ENCODE peak calls at places on chromosomes 11 and 22, in four cellular contexts. E is neural progenitor cell, P is epithelial cell of esophagus, G is nephron progenitor cell. Q is an unnamed sample.

GRCh38 chr11:125091877-125092664 is 19.4 kb downstream of the TMEM218 start:
- DNase-seq in E (peak), P (no peak), G (no peak), Q (no peak)

GRCh38 chr22:26756675-26757293 is 99.4 kb downstream of the MIAT start:
- DNase-seq in E (peak), P (peak), G (peak), Q (peak)

GRCh38 chr11:102727890-102728289 is 3.1 kb upstream of the MMP8 start:
- DNase-seq in E (no peak), P (peak), G (no peak), Q (peak)

GRCh38 chr22:40325315-40325714 is 21.0 kb upstream of the ADSL start:
- DNase-seq in E (no peak), P (no peak), G (no peak), Q (no peak)

GRCh38 chr11:86910592-86910991 is 44.6 kb downstream of the FZD4 start:
- DNase-seq in E (no peak), P (peak), G (no peak), Q (no peak)

GRCh38 chr11:68581439-68581838 is 102.9 kb upstream of the GAL start:
- DNase-seq in E (no peak), P (no peak), G (no peak), Q (no peak)

GRCh38 chr11:1573077-1573846 is 1.2 kb upstream of the DUSP8 start:
- DNase-seq in E (no peak), P (peak), G (no peak), Q (no peak)

GRCh38 chr11:35063453-35063852 is 75.5 kb upstream of the CD44 start:
- DNase-seq in E (no peak), P (no peak), G (no peak), Q (no peak)

GRCh38 chr11:95577716-95578460 is 211.7 kb downstream of the FAM76B start:
- DNase-seq in E (no peak), P (peak), G (no peak), Q (peak)

GRCh38 chr11:96306933-96307747 is 35.9 kb downstream of the MAML2 start:
- DNase-seq in E (peak), P (peak), G (peak), Q (peak)

GRCh38 chr22:17751596-17751995 is 22.7 kb downstream of the BID start:
- DNase-seq in E (no peak), P (no peak), G (no peak), Q (no peak)

GRCh38 chr11:105738972-105739574 is 129.2 kb downstream of the GRIA4 start:
- DNase-seq in E (peak), P (no peak), G (no peak), Q (no peak)

GRCh38 chr11:68498313-68498712 is 37.8 kb downstream of the PPP6R3 start:
- DNase-seq in E (no peak), P (no peak), G (no peak), Q (peak)

GRCh38 chr11:60785136-60785535 is at the start of gene MS4A10:
- DNase-seq in E (no peak), P (no peak), G (no peak), Q (no peak)

GRCh38 chr11:128336203-128336602 is 251.2 kb downstream of the ETS1 start:
- DNase-seq in E (no peak), P (no peak), G (peak), Q (peak)

GRCh38 chr22:38115423-38116205 is 5.1 kb upstream of the BAIAP2L2 start:
- DNase-seq in E (no peak), P (no peak), G (no peak), Q (no peak)

GRCh38 chr11:46055371-46055770 is 65.9 kb downstream of the PHF21A start:
- DNase-seq in E (peak), P (no peak), G (no peak), Q (peak)

GRCh38 chr22:30891781-30892180 is 76.8 kb downstream of the MORC2 start:
- DNase-seq in E (no peak), P (no peak), G (no peak), Q (no peak)

GRCh38 chr11:10488581-10489443 is 33.7 kb downstream of the AMPD3 start:
- DNase-seq in E (no peak), P (peak), G (no peak), Q (peak)

GRCh38 chr22:25745341-25746011 is 3.5 kb downstream of the MYO18B start:
- DNase-seq in E (no peak), P (peak), G (no peak), Q (peak)

GRCh38 chr11:66106786-66107599 is 36.9 kb downstream of the PACS1 start:
- DNase-seq in E (no peak), P (peak), G (no peak), Q (no peak)

GRCh38 chr22:23106906-23107367 is 34.9 kb downstream of the RSPH14 start:
- DNase-seq in E (no peak), P (no peak), G (no peak), Q (no peak)

GRCh38 chr22:19823638-19824196 is 31.0 kb downstream of the GNB1L start:
- DNase-seq in E (no peak), P (peak), G (no peak), Q (peak)

GRCh38 chr22:47328550-47329243 is 566.2 kb downstream of the TBC1D22A start:
- DNase-seq in E (no peak), P (peak), G (no peak), Q (peak)

GRCh38 chr22:32830473-32830872 is 29.0 kb downstream of the TIMP3 start:
- DNase-seq in E (peak), P (no peak), G (peak), Q (no peak)

GRCh38 chr11:58574851-58575250 is 805 bp downstream of the LPXN start:
- DNase-seq in E (no peak), P (peak), G (no peak), Q (peak)

DNA sequence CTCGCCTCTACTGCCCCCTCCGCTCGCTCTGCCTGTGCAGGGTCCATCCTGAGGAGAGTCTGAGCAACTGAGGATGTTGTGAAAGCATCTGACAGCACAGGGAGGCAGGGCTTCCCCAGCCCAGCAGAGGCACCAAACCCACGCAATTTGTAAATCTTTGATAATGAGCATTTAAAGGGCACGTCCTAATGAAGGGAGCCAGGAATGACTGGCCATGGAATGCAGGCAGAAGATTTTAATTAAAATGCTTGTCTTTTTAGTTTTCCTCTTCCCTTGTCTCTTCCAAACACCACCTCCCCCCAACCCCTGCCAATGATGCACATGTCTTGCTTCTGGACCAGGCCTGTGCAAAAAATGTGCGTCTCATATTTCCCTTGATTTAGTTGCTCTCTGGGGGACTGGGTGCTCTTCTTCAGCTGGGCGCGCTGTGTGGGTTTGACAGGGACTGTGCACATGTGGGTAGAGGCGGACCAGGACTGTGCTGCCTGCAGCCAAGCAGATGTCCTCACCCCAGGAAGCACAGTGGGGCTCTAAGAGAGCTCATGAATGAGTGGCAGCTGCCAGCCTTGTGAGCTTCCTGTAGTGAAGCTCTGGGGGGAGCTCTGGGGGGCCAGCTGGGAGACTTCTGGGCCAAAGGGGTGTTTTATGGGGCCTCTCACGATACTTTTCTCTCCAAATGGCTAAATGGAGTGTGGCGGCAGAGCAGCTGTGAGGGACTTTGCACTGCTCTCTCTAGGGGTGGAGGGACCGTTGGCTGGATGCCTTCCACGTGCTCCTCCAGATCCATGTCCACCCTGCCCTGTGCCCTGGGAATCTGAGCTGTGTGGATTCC is 273.5 kb downstream of the ST3GAL4 start:
- DNase-seq in E (no peak), P (no peak), G (no peak), Q (no peak)
- TF ChIP-seq CTCF in E (no peak), P (no peak), G (no peak), Q (no peak)

GRCh38 chr11:88341852-88342251 is 4.3 kb upstream of the CTSC start:
- DNase-seq in E (peak), P (no peak), G (peak), Q (no peak)
- TF ChIP-seq CTCF in E (peak), P (peak), G (peak), Q (no peak)

DNA sequence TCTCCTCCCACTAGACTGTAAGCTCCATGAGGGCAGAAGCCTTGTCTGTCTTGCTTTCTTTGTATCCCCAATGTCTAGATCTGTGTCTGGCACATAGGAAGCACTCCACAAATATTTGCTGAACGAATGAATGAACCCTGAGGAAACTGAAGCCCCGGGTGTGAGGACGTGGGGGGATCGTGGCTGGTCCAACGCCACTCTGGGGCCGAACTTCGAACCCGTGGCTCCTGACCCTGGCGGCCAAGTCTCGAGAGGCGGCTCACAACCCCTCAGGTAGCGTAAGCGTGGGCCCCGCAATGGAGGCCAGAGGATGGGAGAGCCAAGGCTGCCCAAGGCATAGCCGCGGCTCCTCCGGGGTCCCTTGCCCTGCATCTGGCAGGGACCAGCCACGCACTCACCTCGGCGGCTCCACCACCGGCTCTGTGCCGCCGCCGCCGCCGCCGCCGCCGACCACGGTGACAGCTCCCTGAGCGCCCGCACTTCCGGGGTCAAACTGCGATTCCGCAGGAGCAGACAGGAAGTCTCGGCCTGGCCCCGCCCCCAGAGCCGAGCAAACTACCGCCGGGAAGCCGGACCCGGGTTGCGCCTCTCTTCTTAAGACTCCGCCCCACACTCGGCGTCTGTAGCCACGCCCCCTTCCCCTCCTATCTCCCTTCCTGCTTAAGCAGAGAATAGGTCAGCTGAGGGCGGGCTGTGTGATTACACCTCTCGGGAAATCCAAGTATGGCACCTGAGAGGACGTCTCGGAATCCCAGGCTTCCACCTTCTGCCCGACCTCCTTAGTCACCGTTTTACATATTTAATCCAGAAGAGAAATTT is at the start of gene ASCC2:
- DNase-seq in E (peak), P (peak), G (peak), Q (peak)
- TF ChIP-seq CTCF in E (peak), P (no peak), G (no peak), Q (no peak)

GRCh38 chr22:21593406-21594232 is 26.1 kb downstream of the UBE2L3 start:
- DNase-seq in E (peak), P (no peak), G (peak), Q (peak)
- TF ChIP-seq CTCF in E (peak), P (peak), G (peak), Q (peak)

GRCh38 chr11:110774138-110775014 is 62.1 kb upstream of the ARHGAP20 start:
- DNase-seq in E (no peak), P (no peak), G (no peak), Q (peak)
- TF ChIP-seq CTCF in E (no peak), P (no peak), G (no peak), Q (no peak)

GRCh38 chr22:36577019-36577418 is 48.1 kb upstream of the EIF3D start:
- DNase-seq in E (no peak), P (peak), G (no peak), Q (peak)
- TF ChIP-seq CTCF in E (no peak), P (no peak), G (no peak), Q (no peak)

Q was measured in MCF 10A.